ENCODE peak calls at places on chromosomes 4 and X, in seven cellular contexts. M is tibial nerve, W is colonic mucosa, Z is fibroblast of villous mesenchyme, U is NB4, R is OCI-LY7, V is tibial artery. D is an unnamed sample.

GRCh38 chr4:37415845-37416369 is 171.4 kb downstream of the NWD2 start:
- DNase-seq in Z (no peak), V (no peak), M (no peak), U (no peak), W (no peak), R (no peak), D (no peak)

GRCh38 chrX:374566-374965 is 12.1 kb downstream of the PPP2R3B start:
- DNase-seq in W (no peak), M (no peak), Z (no peak), U (no peak), R (no peak), V (no peak), D (no peak)

GRCh38 chr4:69122476-69122875 is 26.2 kb downstream of the UGT2B7 start:
- DNase-seq in W (no peak), V (no peak), Z (no peak), U (no peak), R (no peak), M (no peak), D (no peak)

GRCh38 chr4:142474398-142475087 is 371.6 kb downstream of the INPP4B start:
- DNase-seq in M (no peak), W (no peak), U (no peak), R (no peak), Z (no peak), V (no peak), D (no peak)

GRCh38 chr4:140427104-140427918 is at the start of gene CLGN:
- DNase-seq in W (peak), U (peak), Z (peak), M (no peak), V (peak), R (peak), D (peak)

GRCh38 chr4:56958111-56958517 is 19.3 kb downstream of the NOA1 start:
- DNase-seq in M (peak), U (peak), R (no peak), Z (peak), V (peak), W (peak), D (no peak)

GRCh38 chr4:76430519-76431388 is 4.3 kb upstream of the SHROOM3 start:
- DNase-seq in V (no peak), M (no peak), R (peak), W (peak), Z (peak), U (peak), D (no peak)

GRCh38 chrX:40068048-40068447 is 29.7 kb downstream of the BCOR start:
- DNase-seq in M (no peak), R (no peak), Z (no peak), U (peak), W (no peak), V (no peak), D (no peak)

GRCh38 chrX:118824173-118824782 is 654 bp downstream of the ZCCHC12 start:
- DNase-seq in W (no peak), R (no peak), Z (no peak), U (peak), V (no peak), M (no peak), D (no peak)

GRCh38 chrX:85828771-85829170 is 218.6 kb downstream of the CHM start:
- DNase-seq in R (no peak), V (no peak), M (no peak), W (no peak), U (no peak), Z (no peak), D (no peak)

GRCh38 chrX:47489507-47490275 is 6.7 kb upstream of the ZNF41 start:
- DNase-seq in M (no peak), U (no peak), Z (no peak), R (no peak), V (no peak), W (no peak), D (no peak)

GRCh38 chr4:52660643-52661042 is 1.5 kb upstream of the USP46 start:
- DNase-seq in R (no peak), V (no peak), W (no peak), M (no peak), U (peak), Z (peak), D (no peak)

GRCh38 chr4:183342541-183343533 is 20.6 kb upstream of the CLDN24 start:
- DNase-seq in M (no peak), U (peak), Z (no peak), V (no peak), R (no peak), W (no peak), D (no peak)

GRCh38 chrX:101337776-101338271 is 10.7 kb downstream of the TIMM8A start:
- DNase-seq in W (no peak), R (no peak), Z (no peak), V (no peak), M (no peak), U (no peak), D (no peak)

GRCh38 chr4:27094224-27094623 is 233.6 kb downstream of the STIM2 start:
- DNase-seq in U (no peak), V (no peak), W (no peak), R (no peak), M (no peak), Z (no peak), D (no peak)

GRCh38 chrX:17397074-17397473 is 22.1 kb downstream of the NHS start:
- DNase-seq in M (no peak), Z (no peak), V (no peak), W (no peak), R (no peak), U (no peak), D (no peak)

GRCh38 chr4:7156273-7157139 is 35.8 kb upstream of the SORCS2 start:
- DNase-seq in V (peak), W (peak), R (no peak), Z (peak), M (peak), U (no peak), D (no peak)

GRCh38 chr4:139943277-139943676 is 210.7 kb downstream of the MAML3 start:
- DNase-seq in V (no peak), Z (no peak), R (no peak), U (no peak), M (no peak), W (no peak), D (no peak)

GRCh38 chrX:74613350-74614192 is 853 bp downstream of the RLIM start:
- DNase-seq in W (peak), R (peak), U (peak), V (peak), M (no peak), Z (peak), D (peak)

GRCh38 chr4:112732142-112732541 is 95.2 kb downstream of the LARP7 start:
- DNase-seq in V (no peak), R (no peak), Z (no peak), U (no peak), M (no peak), W (no peak), D (no peak)

GRCh38 chrX:45537936-45538335 is 337.3 kb upstream of the DIPK2B start:
- DNase-seq in V (no peak), Z (peak), W (no peak), R (no peak), M (no peak), U (no peak), D (no peak)

GRCh38 chr4:34417160-34417559 is 1827.2 kb downstream of the ARAP2 start:
- DNase-seq in U (no peak), V (no peak), Z (no peak), R (no peak), M (no peak), W (no peak), D (no peak)

GRCh38 chr4:14345356-14345775 is 656.9 kb upstream of the CPEB2 start:
- DNase-seq in Z (peak), V (no peak), U (no peak), W (no peak), M (no peak), R (no peak), D (no peak)

GRCh38 chr4:108159845-108160244 is 8.9 kb downstream of the LEF1 start:
- DNase-seq in V (no peak), U (no peak), W (no peak), M (no peak), Z (no peak), R (peak), D (no peak)

GRCh38 chrX:71992711-71993110 is 82.1 kb downstream of the NHSL2 start:
- DNase-seq in U (no peak), W (no peak), V (no peak), Z (no peak), R (no peak), M (no peak), D (peak)

GRCh38 chrX:19684265-19684664 is 169.0 kb upstream of the MAP3K15 start:
- DNase-seq in R (no peak), Z (no peak), W (no peak), U (no peak), M (no peak), V (no peak), D (no peak)

GRCh38 chr4:103626296-103626695 is 93.5 kb downstream of the TACR3 start:
- DNase-seq in R (no peak), W (no peak), Z (no peak), V (no peak), M (no peak), U (no peak), D (no peak)

GRCh38 chr4:273312-274017 is 31.8 kb downstream of the ZNF732 start:
- DNase-seq in M (no peak), U (no peak), W (no peak), V (no peak), Z (no peak), R (no peak), D (no peak)

GRCh38 chr4:74311696-74312313 is 3.5 kb downstream of the EPGN start:
- DNase-seq in Z (peak), V (no peak), W (peak), M (no peak), R (peak), U (peak), D (no peak)

GRCh38 chrX:13046035-13046851 is 1.8 kb upstream of the FAM9C start:
- DNase-seq in R (no peak), V (no peak), W (no peak), M (no peak), U (no peak), Z (peak), D (no peak)

GRCh38 chr4:2313366-2313765 is 51.5 kb upstream of the MXD4 start:
- DNase-seq in Z (no peak), R (no peak), M (no peak), V (no peak), W (no peak), U (no peak), D (peak)

GRCh38 chr4:5793514-5793913 is 82.5 kb downstream of the EVC start:
- DNase-seq in Z (no peak), W (no peak), R (no peak), U (no peak), M (no peak), V (no peak), D (no peak)

GRCh38 chrX:110089656-110090404 is 86.9 kb downstream of the TMEM164 start:
- DNase-seq in M (no peak), R (no peak), V (peak), Z (peak), W (no peak), U (peak), D (no peak)

GRCh38 chr4:52051213-52051614 is at the start of gene SPATA18:
- DNase-seq in R (no peak), Z (peak), W (peak), U (no peak), V (no peak), M (no peak), D (no peak)

DNA sequence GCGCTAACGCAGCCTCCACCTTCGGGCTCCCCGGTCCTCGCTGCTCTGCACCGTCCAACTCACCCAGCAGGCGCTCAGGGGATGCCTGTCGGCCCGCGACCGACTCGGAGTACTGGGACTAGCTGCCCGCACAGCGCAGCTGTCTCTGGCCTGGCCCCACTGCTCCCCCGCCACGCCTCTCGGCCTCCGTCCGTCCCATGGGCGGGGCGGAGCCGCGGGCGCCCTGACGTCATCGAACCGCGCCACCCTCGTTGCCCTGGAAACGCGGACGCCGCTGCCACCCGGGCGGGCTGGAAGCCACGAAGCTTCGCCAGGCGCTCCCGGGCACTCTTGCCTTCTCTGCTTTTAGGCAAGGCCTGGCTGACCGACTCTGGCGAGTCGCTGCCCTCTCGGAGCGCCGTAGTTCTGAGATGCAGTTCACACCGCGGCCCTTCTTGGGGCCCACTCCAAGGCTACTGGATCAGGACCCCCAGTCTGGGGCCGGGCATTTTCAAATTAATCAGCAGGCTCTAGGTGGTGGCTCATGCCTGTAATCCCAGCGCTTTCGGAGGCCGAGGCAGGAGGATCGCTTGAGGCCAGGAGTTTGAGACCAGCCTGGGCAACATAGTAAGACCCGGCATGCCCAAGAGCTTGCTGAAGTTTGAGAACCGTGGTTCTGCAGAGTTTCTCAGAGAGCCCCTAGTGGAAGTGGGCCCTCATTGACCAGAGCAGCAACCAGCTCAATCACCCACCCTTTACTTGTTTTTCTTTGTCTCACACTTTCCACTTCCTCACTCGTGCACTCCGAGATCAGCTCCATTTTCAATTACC is 12.0 kb downstream of the ACOX3 start:
- DNase-seq in V (peak), W (peak), M (peak), Z (peak), R (peak), U (peak), D (peak)
- TF ChIP-seq CTCF in V (no peak), W (no peak), M (no peak), Z (peak), R (peak), U (peak), D (no peak)

DNA sequence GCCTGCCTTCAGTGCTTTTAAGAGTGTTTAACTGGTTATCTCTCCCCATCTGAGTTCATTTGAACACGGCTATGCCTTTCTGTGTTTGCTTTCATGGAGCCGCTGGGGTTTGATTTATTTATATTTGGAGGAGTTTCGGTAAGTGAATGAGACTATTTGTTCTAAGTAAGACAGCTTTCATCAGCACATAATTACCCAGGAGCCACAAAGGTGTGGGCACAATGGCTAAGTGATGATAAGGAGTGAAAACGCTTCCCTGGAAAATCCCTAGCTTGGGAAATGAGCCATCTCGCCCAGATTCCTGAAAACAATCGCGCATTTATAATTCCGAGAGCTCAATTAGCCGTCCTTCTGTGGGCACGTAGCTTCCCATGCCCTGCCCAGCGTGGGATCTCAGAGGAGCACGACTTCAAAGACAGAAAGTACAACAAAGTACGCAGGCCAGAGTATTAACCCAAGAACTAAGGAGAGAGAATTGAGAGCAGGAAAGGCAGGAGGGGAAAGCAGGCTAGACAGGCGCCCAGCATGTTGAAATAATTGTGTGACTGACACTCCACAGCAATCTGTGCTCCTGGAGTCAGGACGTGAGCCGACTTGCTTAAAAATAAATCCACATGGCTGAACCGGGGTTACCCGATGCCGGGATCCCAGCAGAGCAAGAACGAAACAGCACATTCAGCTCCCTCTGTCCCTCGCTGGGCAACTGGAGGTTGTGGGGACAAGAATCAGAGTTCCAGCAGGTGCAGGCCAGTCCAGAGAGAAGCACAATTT is 99.0 kb downstream of the DHRSX start:
- DNase-seq in R (no peak), V (peak), Z (peak), U (no peak), W (no peak), M (no peak), D (no peak)
- TF ChIP-seq CTCF in R (no peak), V (no peak), Z (no peak), U (no peak), W (no peak), M (no peak), D (no peak)

GRCh38 chr4:39243462-39243861 is 61.1 kb downstream of the WDR19 start:
- DNase-seq in V (no peak), Z (no peak), U (no peak), R (no peak), M (no peak), W (no peak), D (no peak)
- TF ChIP-seq CTCF in V (no peak), Z (no peak), U (no peak), R (no peak), M (no peak), W (no peak), D (no peak)

GRCh38 chr4:12041828-12042227 is 613.1 kb upstream of the HS3ST1 start:
- DNase-seq in W (no peak), M (no peak), R (no peak), Z (no peak), U (peak), V (no peak), D (no peak)
- TF ChIP-seq CTCF in W (no peak), M (no peak), R (peak), Z (no peak), U (peak), V (no peak), D (no peak)

GRCh38 chr4:124111922-124112321 is 600.6 kb downstream of the ANKRD50 start:
- DNase-seq in R (peak), Z (peak), W (no peak), M (no peak), U (peak), V (no peak), D (no peak)
- TF ChIP-seq CTCF in R (peak), Z (peak), W (peak), M (peak), U (no peak), V (peak), D (no peak)

DNA sequence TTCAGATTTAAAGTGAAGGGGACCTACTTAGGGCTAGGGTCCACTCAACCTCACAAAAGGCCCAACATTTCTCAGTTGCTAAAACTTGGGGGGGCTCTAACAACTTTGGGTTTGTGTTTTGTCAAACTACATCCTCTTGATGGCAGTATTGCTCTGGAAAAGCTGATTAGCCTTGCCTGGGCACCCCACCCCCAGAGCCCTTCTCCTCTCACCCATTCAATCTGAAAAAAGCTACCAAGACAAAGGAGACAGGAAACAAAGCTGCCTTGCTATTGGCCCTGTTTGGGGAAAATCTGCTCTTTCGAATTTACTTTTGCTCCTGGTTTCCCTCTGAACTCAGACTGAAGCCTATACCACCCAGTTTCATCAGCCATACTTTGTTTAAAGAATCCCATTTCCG is 195.2 kb upstream of the STK26 start:
- DNase-seq in U (peak), V (no peak), W (no peak), R (peak), M (no peak), Z (peak), D (no peak)
- TF ChIP-seq CTCF in U (peak), V (no peak), W (no peak), R (peak), M (no peak), Z (peak), D (no peak)

GRCh38 chrX:9498236-9498635 is 33.4 kb downstream of the TBL1X start:
- DNase-seq in V (no peak), U (no peak), M (no peak), W (no peak), R (no peak), Z (no peak), D (no peak)

GRCh38 chrX:9503261-9503660 is 38.4 kb downstream of the TBL1X start:
- DNase-seq in M (no peak), W (no peak), Z (no peak), R (no peak), V (no peak), U (no peak), D (no peak)

GRCh38 chrX:9500584-9500983 is 35.7 kb downstream of the TBL1X start:
- DNase-seq in M (no peak), W (no peak), Z (no peak), U (no peak), V (no peak), R (no peak), D (no peak)

GRCh38 chrX:9495496-9495895 is 30.6 kb downstream of the TBL1X start:
- DNase-seq in V (no peak), M (no peak), U (no peak), R (no peak), Z (peak), W (no peak), D (no peak)

DNA sequence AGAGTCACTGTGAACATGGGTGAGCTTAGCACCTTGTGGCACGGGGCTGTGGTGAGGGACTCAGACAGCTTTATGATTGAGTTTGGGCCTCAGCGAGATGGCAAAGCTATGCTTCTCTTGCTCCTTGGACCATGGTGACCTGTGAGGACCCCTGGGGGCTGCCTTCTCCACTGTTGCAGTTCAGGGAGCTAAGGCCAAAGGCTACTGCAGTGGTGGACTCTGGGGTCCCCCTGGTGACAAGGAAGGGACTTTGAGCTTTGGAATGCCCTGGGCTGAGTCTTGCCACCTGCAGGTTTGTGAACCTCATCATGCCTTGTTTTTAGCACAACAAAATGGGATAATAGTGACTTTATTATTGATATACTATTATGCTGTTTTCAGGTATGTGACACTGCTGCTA is 36.5 kb downstream of the TBL1X start:
- DNase-seq in Z (no peak), W (no peak), R (no peak), U (peak), V (no peak), M (no peak), D (no peak)
- TF ChIP-seq CTCF in Z (no peak), W (no peak), R (no peak), U (no peak), V (no peak), M (no peak), D (no peak)

D was measured in CD8-positive, alpha-beta T cell.